ENCODE peak calls at places on chromosomes 5 and 9, in six cellular contexts. T is fibroblast of mammary gland; Z is CD8-positive, alpha-beta T cell; Y is CD4-positive, alpha-beta T cell; U is kidney epithelial cell; A is GM20000. G is an unnamed sample.

GRCh38 chr5:147190236-147190815 is 44.5 kb upstream of the STK32A start:
- DNase-seq in T (peak; percentile 54), Z (no peak), Y (no peak), U (peak; percentile 69), A (no peak), G (no peak)

GRCh38 chr5:133977858-133978257 is 9.4 kb upstream of the C5orf15 start:
- DNase-seq in T (peak; percentile 67), Z (no peak), Y (no peak), U (no peak), A (no peak), G (peak; percentile 28)

GRCh38 chr9:104843644-104844226 is 79.8 kb downstream of the NIPSNAP3B start:
- DNase-seq in T (peak; percentile 58), Z (no peak), Y (no peak), U (no peak), A (no peak), G (no peak)

GRCh38 chr5:129392681-129393080 is 67.4 kb upstream of the ADAMTS19 start:
- DNase-seq in T (no peak), Z (no peak), Y (no peak), U (no peak), A (no peak), G (no peak)

GRCh38 chr5:132430736-132431135 is 59.8 kb downstream of the IRF1 start:
- DNase-seq in T (no peak), Z (no peak), Y (no peak), U (no peak), A (no peak), G (no peak)

GRCh38 chr9:21710792-21711191 is 91.6 kb upstream of the MTAP start:
- DNase-seq in T (peak; percentile 50), Z (no peak), Y (no peak), U (peak; percentile 61), A (no peak), G (no peak)

GRCh38 chr5:90022711-90023053 is 386.9 kb downstream of the CETN3 start:
- DNase-seq in T (no peak), Z (no peak), Y (no peak), U (no peak), A (no peak), G (no peak)

GRCh38 chr5:115459844-115460243 is 84.7 kb downstream of the FEM1C start:
- DNase-seq in T (peak; percentile 89), Z (no peak), Y (no peak), U (no peak), A (no peak), G (peak; percentile 80)

GRCh38 chr9:37324261-37324683 is 98.2 kb upstream of the GRHPR start:
- DNase-seq in T (no peak), Z (no peak), Y (no peak), U (no peak), A (peak; percentile 29), G (no peak)

GRCh38 chr5:102130890-102131289 is 165.2 kb downstream of the SLCO4C1 start:
- DNase-seq in T (no peak), Z (no peak), Y (no peak), U (no peak), A (no peak), G (no peak)

GRCh38 chr5:148855249-148856008 is 29.0 kb downstream of the ADRB2 start:
- DNase-seq in T (no peak), Z (no peak), Y (no peak), U (no peak), A (no peak), G (no peak)

GRCh38 chr9:127158995-127159801 is 36.8 kb upstream of the ANGPTL2 start:
- DNase-seq in T (peak; percentile 94), Z (no peak), Y (no peak), U (peak; percentile 86), A (no peak), G (no peak)

GRCh38 chr9:14395300-14396082 is 81.5 kb upstream of the NFIB start:
- DNase-seq in T (no peak), Z (no peak), Y (no peak), U (no peak), A (no peak), G (no peak)

GRCh38 chr9:70340572-70340971 is 73.9 kb downstream of the KLF9 start:
- DNase-seq in T (peak; percentile 63), Z (no peak), Y (no peak), U (no peak), A (no peak), G (peak; percentile 8)

GRCh38 chr5:41871866-41872265 is 1.6 kb upstream of the OXCT1 start:
- DNase-seq in T (peak; percentile 75), Z (no peak), Y (no peak), U (no peak), A (no peak), G (no peak)

GRCh38 chr5:171647043-171647899 is 138.3 kb upstream of the SMIM23 start:
- DNase-seq in T (peak; percentile 67), Z (no peak), Y (no peak), U (no peak), A (no peak), G (no peak)

GRCh38 chr9:136110082-136111061 is 8.3 kb downstream of the TMEM250 start:
- DNase-seq in T (peak; percentile 26), Z (no peak), Y (no peak), U (no peak), A (no peak), G (no peak)

GRCh38 chr9:136225748-136226679 is 19.6 kb downstream of the QSOX2 start:
- DNase-seq in T (peak; percentile 36), Z (peak; percentile 34), Y (peak; percentile 56), U (no peak), A (peak; percentile 90), G (no peak)

GRCh38 chr9:129320575-129321311 is 142.7 kb upstream of the IER5L start:
- DNase-seq in T (peak; percentile 78), Z (peak; percentile 21), Y (peak; percentile 25), U (peak; percentile 61), A (peak; percentile 84), G (peak; percentile 72)
- TF ChIP-seq CTCF in T (peak; percentile 6), Z (peak; percentile 51), Y (peak; percentile 25), U (no peak), A (no peak), G (no peak)

GRCh38 chr5:96439477-96440184 is 6.6 kb upstream of the PCSK1 start:
- DNase-seq in T (peak; percentile 17), Z (no peak), Y (no peak), U (no peak), A (peak; percentile 56), G (no peak)
- TF ChIP-seq CTCF in T (peak; percentile 28), Z (no peak), Y (no peak), U (peak; percentile 8), A (no peak), G (peak; percentile 2)

GRCh38 chr9:129834489-129835127 is 467 bp downstream of the C9orf78 start:
- DNase-seq in T (no peak), Z (peak; percentile 33), Y (peak; percentile 32), U (no peak), A (no peak), G (no peak)
- TF ChIP-seq CTCF in T (no peak), Z (no peak), Y (no peak), U (no peak), A (no peak), G (no peak)

DNA sequence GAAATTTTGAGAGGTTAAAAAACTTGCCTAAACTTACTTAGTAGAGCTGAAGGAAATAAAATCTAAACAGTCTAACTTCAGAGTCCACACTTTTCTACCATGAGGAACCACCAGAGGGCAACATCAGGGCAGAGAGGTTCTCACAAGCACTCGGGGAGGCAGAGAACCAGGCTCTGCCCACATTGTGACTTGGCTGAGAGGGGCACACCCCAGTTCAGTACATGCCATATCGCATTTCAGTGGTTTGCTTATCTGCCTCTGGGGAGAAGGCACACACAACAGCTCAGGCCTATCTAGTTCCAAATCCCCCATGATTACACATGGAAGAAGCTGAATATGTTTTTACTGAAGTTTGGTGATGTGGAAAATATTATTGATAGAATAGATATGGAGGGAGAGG is 49.2 kb downstream of the EQTN start:
- DNase-seq in T (peak; percentile 56), Z (no peak), Y (no peak), U (no peak), A (peak; percentile 35), G (no peak)
- TF ChIP-seq CTCF in T (peak; percentile 82), Z (no peak), Y (no peak), U (peak; percentile 64), A (peak; percentile 25), G (peak; percentile 63)

GRCh38 chr5:82363524-82363923 is 85.4 kb upstream of the RPS23 start:
- DNase-seq in T (no peak), Z (no peak), Y (no peak), U (no peak), A (no peak), G (no peak)

GRCh38 chr5:82367930-82368329 is 89.8 kb upstream of the RPS23 start:
- DNase-seq in T (no peak), Z (no peak), Y (no peak), U (no peak), A (no peak), G (no peak)

GRCh38 chr5:82365026-82365425 is 86.9 kb upstream of the RPS23 start:
- DNase-seq in T (no peak), Z (no peak), Y (no peak), U (no peak), A (no peak), G (no peak)

GRCh38 chr5:82365744-82366228 is 87.6 kb upstream of the RPS23 start:
- DNase-seq in T (peak; percentile 85), Z (no peak), Y (no peak), U (peak; percentile 85), A (no peak), G (no peak)

DNA sequence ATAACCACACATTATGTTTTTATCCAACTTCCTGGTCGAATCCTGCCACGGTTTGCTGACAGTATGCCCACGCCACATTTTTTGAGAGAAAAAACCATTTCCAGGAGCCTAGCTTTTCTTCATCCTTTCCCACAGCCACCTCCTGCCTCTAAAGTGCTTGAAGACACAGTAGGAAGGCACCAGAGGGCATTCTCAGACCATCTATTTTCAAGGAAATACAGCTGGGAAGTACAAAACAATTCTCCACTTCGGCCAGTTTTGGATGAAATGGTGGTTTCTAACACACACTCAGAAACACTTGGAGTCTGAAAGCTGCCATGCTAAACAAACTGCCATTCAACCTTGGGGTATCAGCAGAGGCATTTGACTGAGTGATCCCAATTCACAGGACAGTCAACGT is 86.3 kb upstream of the RPS23 start:
- DNase-seq in T (peak; percentile 79), Z (no peak), Y (no peak), U (no peak), A (no peak), G (no peak)
- TF ChIP-seq CTCF in T (peak; percentile 58), Z (no peak), Y (no peak), U (peak; percentile 48), A (no peak), G (peak; percentile 63)

DNA sequence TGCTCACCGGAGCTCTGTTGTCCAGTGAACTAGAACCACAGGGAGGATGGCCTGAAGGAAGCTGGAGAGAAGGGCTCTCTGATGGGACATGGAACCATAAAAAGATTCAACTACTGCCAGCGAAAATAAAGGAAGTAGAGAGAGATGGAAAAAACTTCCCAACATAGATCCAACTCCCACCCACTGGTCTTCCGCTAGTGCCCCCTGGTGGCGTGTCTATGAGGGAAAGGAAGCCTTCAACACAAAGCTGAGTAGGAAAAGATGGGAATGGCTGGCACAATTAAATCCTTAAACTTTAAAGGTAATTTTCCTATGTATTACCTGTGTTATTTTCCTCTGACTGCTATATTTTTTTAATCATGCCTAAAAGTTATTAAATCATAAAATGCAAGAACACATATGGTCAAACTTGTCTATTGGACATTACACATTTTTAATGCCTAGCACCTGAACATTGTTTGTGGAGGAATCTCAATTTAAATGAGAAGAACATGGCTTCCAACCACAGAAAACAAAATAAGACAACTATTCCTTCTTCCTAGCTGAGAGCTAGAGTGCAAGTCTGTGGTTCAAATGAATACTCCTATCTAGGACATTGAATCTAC is 51.5 kb downstream of the CEP120 start:
- DNase-seq in T (peak; percentile 31), Z (peak; percentile 6), Y (peak; percentile 9), U (no peak), A (no peak), G (no peak)
- TF ChIP-seq CTCF in T (peak; percentile 64), Z (peak; percentile 53), Y (peak; percentile 61), U (peak; percentile 65), A (peak; percentile 18), G (peak; percentile 43)